ENCODE peak calls at places on chromosomes 5 and 9, in four cellular contexts. R, N, Z and C are unnamed samples.

GRCh38 chr5:171744882-171745281 is 40.7 kb upstream of the SMIM23 start:
- DNase-seq in R (no peak), Z (no peak), N (no peak), C (no peak)

GRCh38 chr9:12091865-12092527 is 601.2 kb upstream of the TYRP1 start:
- DNase-seq in N (no peak), Z (no peak), R (no peak), C (no peak)

GRCh38 chr5:57586649-57587048 is 104.0 kb upstream of the ACTBL2 start:
- DNase-seq in R (no peak), Z (no peak), N (no peak), C (no peak)

GRCh38 chr5:118405650-118406061 is 582.7 kb downstream of the DTWD2 start:
- DNase-seq in N (no peak), R (no peak), Z (no peak), C (no peak)

GRCh38 chr5:58849995-58850667 is 267.3 kb downstream of the RAB3C start:
- DNase-seq in R (peak; percentile 11), N (peak; percentile 45), Z (no peak), C (peak; percentile 58)

GRCh38 chr9:37167456-37167855 is 47.1 kb downstream of the ZCCHC7 start:
- DNase-seq in R (no peak), Z (no peak), N (no peak), C (no peak)

GRCh38 chr5:73201547-73202513 is 28.8 kb downstream of the TMEM174 start:
- DNase-seq in R (no peak), N (peak; percentile 72), Z (peak; percentile 85), C (peak; percentile 82)

GRCh38 chr5:138663561-138663960 is 88.4 kb upstream of the HSPA9 start:
- DNase-seq in R (no peak), Z (no peak), N (no peak), C (no peak)

GRCh38 chr9:81112638-81113037 is 576.7 kb downstream of the TLE1 start:
- DNase-seq in R (no peak), N (no peak), Z (no peak), C (no peak)

GRCh38 chr5:110917161-110917875 is 154.2 kb upstream of the TSLP start:
- DNase-seq in Z (no peak), N (no peak), R (no peak), C (no peak)

GRCh38 chr9:124332321-124332720 is 74.6 kb downstream of the NEK6 start:
- DNase-seq in Z (no peak), R (no peak), N (no peak), C (no peak)

GRCh38 chr9:103731541-103731940 is 362.6 kb upstream of the SMC2 start:
- DNase-seq in R (no peak), N (no peak), Z (no peak), C (no peak)

GRCh38 chr9:136463578-136463977 is 19.3 kb downstream of the SEC16A start:
- DNase-seq in N (no peak), Z (no peak), R (no peak), C (no peak)

GRCh38 chr5:168746893-168747640 is 167.9 kb upstream of the PANK3 start:
- DNase-seq in R (no peak), N (no peak), Z (no peak), C (no peak)

GRCh38 chr5:58452566-58453258 is 7.2 kb downstream of the PLK2 start:
- DNase-seq in R (no peak), Z (no peak), N (peak; percentile 90), C (no peak)

GRCh38 chr5:126988021-126988569 is 42.3 kb downstream of the MARCHF3 start:
- DNase-seq in N (no peak), R (no peak), Z (no peak), C (no peak)

GRCh38 chr5:150672237-150672883 is 11.3 kb downstream of the MYOZ3 start:
- DNase-seq in R (no peak), Z (peak; percentile 57), N (peak; percentile 91), C (no peak)